ENCODE peak calls at places on chromosomes 7 and 10, in seven cellular contexts. V, F, P, H, Z, E and O are unnamed samples.

GRCh38 chr7:137772748-137773147 is 74.0 kb downstream of the DGKI start:
- DNase-seq in H (no peak), P (no peak), V (peak), E (no peak), F (no peak), Z (no peak), O (no peak)

GRCh38 chr7:104142147-104142546 is 65.7 kb downstream of the ORC5 start:
- DNase-seq in P (no peak), V (no peak), Z (no peak), F (no peak), E (no peak), H (no peak), O (no peak)

GRCh38 chr10:89815049-89815853 is 113.9 kb downstream of the KIF20B start:
- DNase-seq in Z (no peak), H (no peak), E (no peak), V (no peak), F (no peak), P (no peak), O (no peak)

GRCh38 chr7:33193308-33193864 is 64.0 kb downstream of the BBS9 start:
- DNase-seq in V (no peak), H (no peak), Z (no peak), E (no peak), F (no peak), P (no peak), O (no peak)

GRCh38 chr10:57094083-57094482 is 733.0 kb upstream of the ZWINT start:
- DNase-seq in Z (no peak), E (no peak), H (no peak), P (no peak), F (no peak), V (no peak), O (no peak)

GRCh38 chr7:82044497-82045080 is 274.7 kb upstream of the HGF start:
- DNase-seq in P (no peak), H (no peak), F (no peak), E (peak), V (peak), Z (no peak), O (no peak)

GRCh38 chr7:23955145-23955544 is 245.1 kb downstream of the STK31 start:
- DNase-seq in H (no peak), F (no peak), Z (no peak), P (no peak), E (no peak), V (peak), O (no peak)

GRCh38 chr10:79929409-79929904 is 19.4 kb downstream of the SFTPD start:
- DNase-seq in H (peak), Z (peak), V (peak), F (peak), E (peak), P (peak), O (peak)

GRCh38 chr10:20767028-20767427 is 130.1 kb downstream of the NEBL start:
- DNase-seq in E (no peak), Z (no peak), V (no peak), H (no peak), P (no peak), F (no peak), O (no peak)

GRCh38 chr10:33134011-33134751 is 176.2 kb upstream of the ITGB1 start:
- DNase-seq in P (no peak), H (no peak), E (peak), F (no peak), Z (peak), V (peak), O (peak)

GRCh38 chr7:106193661-106194060 is 81.5 kb upstream of the SYPL1 start:
- DNase-seq in P (no peak), E (no peak), F (no peak), Z (no peak), V (no peak), H (no peak), O (no peak)

GRCh38 chr7:8442814-8443304 is 9.4 kb downstream of the NXPH1 start:
- DNase-seq in Z (no peak), H (peak), E (peak), V (peak), F (peak), P (no peak), O (no peak)

GRCh38 chr10:86785968-86786367 is 29.5 kb downstream of the BMPR1A start:
- DNase-seq in P (no peak), E (no peak), Z (no peak), H (no peak), V (no peak), F (no peak), O (no peak)

GRCh38 chr7:116525913-116526857 is 1.3 kb downstream of the CAV1 start:
- DNase-seq in Z (peak), P (no peak), E (peak), F (peak), V (peak), H (peak), O (peak)

GRCh38 chr7:27146491-27147210 is 923 bp downstream of the HOXA6 start:
- DNase-seq in E (no peak), F (no peak), V (no peak), Z (no peak), P (no peak), H (no peak), O (no peak)

GRCh38 chr7:155458317-155459132 is 596 bp downstream of the EN2 start:
- DNase-seq in F (no peak), H (no peak), P (no peak), E (no peak), Z (no peak), V (no peak), O (no peak)

GRCh38 chr7:69868921-69869320 is 270.6 kb downstream of the AUTS2 start:
- DNase-seq in E (no peak), H (no peak), F (no peak), Z (no peak), P (no peak), V (no peak), O (no peak)

GRCh38 chr10:49396666-49396999 is 744 bp upstream of the DRGX start:
- DNase-seq in V (no peak), P (no peak), F (no peak), E (no peak), H (no peak), Z (no peak), O (no peak)

GRCh38 chr7:85104432-85105205 is 82.2 kb downstream of the SEMA3D start:
- DNase-seq in V (peak), P (no peak), H (no peak), F (no peak), E (no peak), Z (no peak), O (no peak)

GRCh38 chr7:140153666-140154161 is 23.1 kb downstream of the KDM7A start:
- DNase-seq in V (no peak), E (no peak), Z (no peak), F (no peak), H (no peak), P (no peak), O (no peak)

GRCh38 chr7:92685146-92686042 is 95.2 kb upstream of the FAM133B start:
- DNase-seq in V (no peak), E (peak), P (no peak), H (peak), Z (no peak), F (peak), O (peak)

GRCh38 chr10:14592026-14592425 is 182.7 kb downstream of the FAM107B start:
- DNase-seq in H (no peak), Z (no peak), E (no peak), P (no peak), V (no peak), F (no peak), O (no peak)

GRCh38 chr10:74332398-74332797 is 181.4 kb downstream of the ADK start:
- DNase-seq in H (no peak), E (no peak), V (peak), P (no peak), Z (no peak), F (no peak), O (no peak)

GRCh38 chr10:43427166-43427825 is 9.6 kb upstream of the ZNF487 start:
- DNase-seq in P (no peak), F (no peak), V (no peak), E (peak), Z (no peak), H (peak), O (no peak)

GRCh38 chr7:150945171-150945852 is 32.8 kb downstream of the KCNH2 start:
- DNase-seq in H (no peak), V (no peak), Z (no peak), F (no peak), P (no peak), E (no peak), O (no peak)

GRCh38 chr7:5436003-5436678 is 12.5 kb upstream of the TNRC18 start:
- DNase-seq in P (no peak), H (no peak), E (no peak), F (no peak), V (no peak), Z (no peak), O (no peak)

GRCh38 chr10:84424731-84425165 is 96.4 kb downstream of the CCSER2 start:
- DNase-seq in V (peak), Z (no peak), P (no peak), F (peak), H (peak), E (peak), O (no peak)

GRCh38 chr10:6401562-6402348 is 178.3 kb downstream of the PRKCQ start:
- DNase-seq in Z (peak), V (peak), F (peak), E (peak), H (peak), P (peak), O (peak)

GRCh38 chr10:71647526-71648354 is 71.8 kb downstream of the C10orf105 start:
- DNase-seq in H (no peak), E (no peak), F (no peak), V (no peak), P (no peak), Z (peak), O (no peak)

GRCh38 chr10:72597897-72598296 is 28.0 kb downstream of the MICU1 start:
- DNase-seq in E (no peak), Z (no peak), P (no peak), V (no peak), F (no peak), H (no peak), O (no peak)

GRCh38 chr10:90983940-90984549 is 63.2 kb upstream of the ANKRD1 start:
- DNase-seq in F (no peak), E (no peak), P (no peak), Z (no peak), V (no peak), H (no peak), O (no peak)

GRCh38 chr7:151851160-151851751 is 25.7 kb downstream of the PRKAG2 start:
- DNase-seq in H (no peak), P (no peak), V (no peak), F (no peak), Z (no peak), E (peak), O (no peak)

GRCh38 chr7:103425177-103425576 is 20.8 kb downstream of the SLC26A5 start:
- DNase-seq in F (no peak), Z (no peak), E (no peak), H (no peak), P (no peak), V (no peak), O (no peak)

GRCh38 chr10:68403701-68404100 is 3.4 kb downstream of the RUFY2 start:
- DNase-seq in E (no peak), V (no peak), Z (no peak), F (no peak), H (no peak), P (no peak), O (no peak)

GRCh38 chr7:135802697-135803096 is 54.1 kb upstream of the FAM180A start:
- DNase-seq in Z (no peak), E (no peak), P (no peak), V (no peak), H (no peak), F (no peak), O (no peak)